ENCODE peak calls at places on chromosomes 11 and 22, in four cellular contexts. P is skeletal muscle cell, W is bronchial epithelial cell, R is Calu3. Y is an unnamed sample.

GRCh38 chr11:128521697-128522062 is 65.7 kb downstream of the ETS1 start:
- DNase-seq in R (no peak), W (no peak), P (no peak), Y (no peak)

GRCh38 chr11:63745304-63746170 is 23.0 kb downstream of the ZFTA start:
- DNase-seq in P (no peak), W (peak), R (no peak), Y (no peak)

GRCh38 chr11:66267379-66268209 is 845 bp upstream of the RAB1B start:
- DNase-seq in W (peak), P (peak), R (peak), Y (peak)

GRCh38 chr11:107591446-107592236 is 694 bp downstream of the ELMOD1 start:
- DNase-seq in R (peak), W (no peak), P (no peak), Y (no peak)

GRCh38 chr22:46905415-46905814 is 143.0 kb downstream of the TBC1D22A start:
- DNase-seq in W (no peak), R (no peak), P (no peak), Y (no peak)

GRCh38 chr11:1752907-1753425 is 2.6 kb upstream of the IFITM10 start:
- DNase-seq in P (no peak), W (no peak), R (no peak), Y (no peak)

GRCh38 chr11:57842873-57843272 is 81.3 kb downstream of the CTNND1 start:
- DNase-seq in P (no peak), W (no peak), R (no peak), Y (no peak)

GRCh38 chr11:57547854-57548377 is 10.5 kb downstream of the SMTNL1 start:
- DNase-seq in P (no peak), R (no peak), W (no peak), Y (no peak)

GRCh38 chr11:8733847-8734246 is 51.3 kb downstream of the RPL27A start:
- DNase-seq in W (no peak), P (no peak), R (no peak), Y (no peak)

GRCh38 chr22:49825944-49826602 is 1.6 kb downstream of the BRD1 start:
- DNase-seq in R (peak), P (no peak), W (peak), Y (peak)

GRCh38 chr22:26674211-26675190 is 17.1 kb downstream of the MIAT start:
- DNase-seq in W (peak), R (no peak), P (no peak), Y (peak)

GRCh38 chr11:114099392-114100178 is 40.1 kb downstream of the ZBTB16 start:
- DNase-seq in P (peak), R (no peak), W (no peak), Y (no peak)

GRCh38 chr11:31340903-31341572 is 28.5 kb downstream of the DCDC1 start:
- DNase-seq in P (no peak), W (peak), R (peak), Y (no peak)

GRCh38 chr11:2721163-2721935 is 21.6 kb upstream of the KCNQ1OT1 start:
- DNase-seq in W (no peak), P (no peak), R (no peak), Y (no peak)

GRCh38 chr11:65427691-65428577 is 5.3 kb downstream of the NEAT1 start:
- DNase-seq in R (no peak), W (peak), P (no peak), Y (no peak)

GRCh38 chr11:2534957-2535672 is 90.3 kb downstream of the KCNQ1 start:
- DNase-seq in P (no peak), R (no peak), W (no peak), Y (no peak)

GRCh38 chr11:129766858-129767604 is 48.6 kb upstream of the TMEM45B start:
- DNase-seq in R (peak), P (no peak), W (peak), Y (peak)

GRCh38 chr11:59173080-59173963 is 1.4 kb downstream of the DTX4 start:
- DNase-seq in R (peak), W (peak), P (no peak), Y (peak)

GRCh38 chr22:35541254-35541748 is 670 bp downstream of the RASD2 start:
- DNase-seq in P (no peak), W (no peak), R (peak), Y (no peak)

GRCh38 chr22:50276143-50276542 is 6.0 kb upstream of the MAPK11 start:
- DNase-seq in P (no peak), W (no peak), R (peak), Y (peak)

GRCh38 chr11:2114430-2115241 is 24.6 kb downstream of the IGF2 start:
- DNase-seq in R (no peak), W (no peak), P (no peak), Y (no peak)

GRCh38 chr11:121716060-121716459 is 263.3 kb upstream of the SORL1-AS1 start:
- DNase-seq in R (no peak), W (no peak), P (peak), Y (no peak)

GRCh38 chr11:68150029-68150428 is 28.8 kb upstream of the CHKA start:
- DNase-seq in W (peak), R (peak), P (no peak), Y (no peak)

GRCh38 chr11:15944460-15944859 is 411.9 kb downstream of the SOX6 start:
- DNase-seq in R (no peak), P (no peak), W (no peak), Y (no peak)

GRCh38 chr11:45470151-45471001 is 184.2 kb upstream of the SYT13 start:
- DNase-seq in P (peak), R (no peak), W (no peak), Y (no peak)

GRCh38 chr11:10451399-10452116 is 3.5 kb upstream of the AMPD3 start:
- DNase-seq in W (no peak), R (no peak), P (no peak), Y (no peak)

GRCh38 chr11:130359419-130359818 is 44.7 kb upstream of the ZBTB44 start:
- DNase-seq in R (no peak), W (no peak), P (no peak), Y (no peak)

GRCh38 chr11:76603202-76603601 is 67.3 kb downstream of the LRRC32 start:
- DNase-seq in P (no peak), R (no peak), W (no peak), Y (no peak)

GRCh38 chr11:19328586-19329311 is 88.0 kb upstream of the E2F8 start:
- DNase-seq in W (no peak), P (no peak), R (no peak), Y (no peak)

Y was measured in T-cell.